ENCODE peak calls at places on chromosomes 7 and 10, in nine cellular contexts. One of them, this sample, is unnamed.

GRCh38 chr10:84429926-84430520 is 101.6 kb downstream of the CCSER2 start:
- DNase-seq in fibroblast of villous mesenchyme: peak
- DNase-seq in bronchial epithelial cell: peak
- DNase-seq in stomach: peak
- DNase-seq in left ventricle myocardium inferior: peak
- DNase-seq in AG10803: peak
- DNase-seq in cardiac fibroblast: peak
- DNase-seq in NB4: peak
- DNase-seq in astrocyte of the spinal cord: peak
- DNase-seq in this sample: peak

GRCh38 chr10:51706225-51706624 is 6.8 kb upstream of the CSTF2T start:
- DNase-seq in fibroblast of villous mesenchyme: peak
- DNase-seq in bronchial epithelial cell: no peak
- DNase-seq in stomach: peak
- DNase-seq in left ventricle myocardium inferior: peak
- DNase-seq in AG10803: peak
- DNase-seq in cardiac fibroblast: peak
- DNase-seq in NB4: no peak
- DNase-seq in astrocyte of the spinal cord: peak
- DNase-seq in this sample: no peak

GRCh38 chr7:641269-641671 is 85.2 kb upstream of the DNAAF5 start:
- DNase-seq in fibroblast of villous mesenchyme: peak
- DNase-seq in bronchial epithelial cell: no peak
- DNase-seq in stomach: no peak
- DNase-seq in left ventricle myocardium inferior: no peak
- DNase-seq in AG10803: no peak
- DNase-seq in cardiac fibroblast: peak
- DNase-seq in NB4: peak
- DNase-seq in astrocyte of the spinal cord: no peak
- DNase-seq in this sample: no peak

GRCh38 chr10:79559726-79560125 is 481 bp downstream of the SFTPA2 start:
- DNase-seq in fibroblast of villous mesenchyme: no peak
- DNase-seq in bronchial epithelial cell: peak
- DNase-seq in stomach: no peak
- DNase-seq in left ventricle myocardium inferior: no peak
- DNase-seq in AG10803: peak
- DNase-seq in cardiac fibroblast: peak
- DNase-seq in NB4: no peak
- DNase-seq in astrocyte of the spinal cord: no peak
- DNase-seq in this sample: no peak

GRCh38 chr10:87761892-87762291 is 56.1 kb downstream of the ATAD1 start:
- DNase-seq in fibroblast of villous mesenchyme: peak
- DNase-seq in bronchial epithelial cell: peak
- DNase-seq in stomach: no peak
- DNase-seq in left ventricle myocardium inferior: no peak
- DNase-seq in AG10803: peak
- DNase-seq in cardiac fibroblast: peak
- DNase-seq in NB4: peak
- DNase-seq in astrocyte of the spinal cord: peak
- DNase-seq in this sample: no peak

GRCh38 chr10:71323407-71323806 is 4.3 kb downstream of the SLC29A3 start:
- DNase-seq in fibroblast of villous mesenchyme: peak
- DNase-seq in bronchial epithelial cell: peak
- DNase-seq in stomach: no peak
- DNase-seq in left ventricle myocardium inferior: no peak
- DNase-seq in AG10803: peak
- DNase-seq in cardiac fibroblast: peak
- DNase-seq in NB4: peak
- DNase-seq in astrocyte of the spinal cord: no peak
- DNase-seq in this sample: peak

GRCh38 chr7:18320422-18320821 is 175.1 kb upstream of the HDAC9 start:
- DNase-seq in fibroblast of villous mesenchyme: no peak
- DNase-seq in bronchial epithelial cell: peak
- DNase-seq in stomach: no peak
- DNase-seq in left ventricle myocardium inferior: no peak
- DNase-seq in AG10803: no peak
- DNase-seq in cardiac fibroblast: no peak
- DNase-seq in NB4: no peak
- DNase-seq in astrocyte of the spinal cord: no peak
- DNase-seq in this sample: no peak

GRCh38 chr10:97771055-97771811 is 566 bp downstream of the SFRP5 start:
- DNase-seq in fibroblast of villous mesenchyme: peak
- DNase-seq in bronchial epithelial cell: peak
- DNase-seq in stomach: no peak
- DNase-seq in left ventricle myocardium inferior: no peak
- DNase-seq in AG10803: peak
- DNase-seq in cardiac fibroblast: peak
- DNase-seq in NB4: peak
- DNase-seq in astrocyte of the spinal cord: peak
- DNase-seq in this sample: peak

GRCh38 chr10:6048281-6049030 is 13.7 kb downstream of the IL2RA start:
- DNase-seq in fibroblast of villous mesenchyme: no peak
- DNase-seq in bronchial epithelial cell: no peak
- DNase-seq in stomach: no peak
- DNase-seq in left ventricle myocardium inferior: no peak
- DNase-seq in AG10803: no peak
- DNase-seq in cardiac fibroblast: no peak
- DNase-seq in NB4: no peak
- DNase-seq in astrocyte of the spinal cord: no peak
- DNase-seq in this sample: no peak

GRCh38 chr10:6049031-6049400 is 13.2 kb downstream of the IL2RA start:
- DNase-seq in fibroblast of villous mesenchyme: no peak
- DNase-seq in bronchial epithelial cell: no peak
- DNase-seq in stomach: no peak
- DNase-seq in left ventricle myocardium inferior: no peak
- DNase-seq in AG10803: no peak
- DNase-seq in cardiac fibroblast: no peak
- DNase-seq in NB4: no peak
- DNase-seq in astrocyte of the spinal cord: no peak
- DNase-seq in this sample: no peak

GRCh38 chr10:6053303-6053702 is 8.9 kb downstream of the IL2RA start:
- DNase-seq in fibroblast of villous mesenchyme: no peak
- DNase-seq in bronchial epithelial cell: no peak
- DNase-seq in stomach: no peak
- DNase-seq in left ventricle myocardium inferior: no peak
- DNase-seq in AG10803: no peak
- DNase-seq in cardiac fibroblast: no peak
- DNase-seq in NB4: no peak
- DNase-seq in astrocyte of the spinal cord: no peak
- DNase-seq in this sample: no peak

GRCh38 chr10:6052247-6053221 is 9.6 kb downstream of the IL2RA start:
- DNase-seq in fibroblast of villous mesenchyme: no peak
- DNase-seq in bronchial epithelial cell: peak
- DNase-seq in stomach: peak
- DNase-seq in left ventricle myocardium inferior: no peak
- DNase-seq in AG10803: no peak
- DNase-seq in cardiac fibroblast: no peak
- DNase-seq in NB4: no peak
- DNase-seq in astrocyte of the spinal cord: no peak
- DNase-seq in this sample: no peak

DNA sequence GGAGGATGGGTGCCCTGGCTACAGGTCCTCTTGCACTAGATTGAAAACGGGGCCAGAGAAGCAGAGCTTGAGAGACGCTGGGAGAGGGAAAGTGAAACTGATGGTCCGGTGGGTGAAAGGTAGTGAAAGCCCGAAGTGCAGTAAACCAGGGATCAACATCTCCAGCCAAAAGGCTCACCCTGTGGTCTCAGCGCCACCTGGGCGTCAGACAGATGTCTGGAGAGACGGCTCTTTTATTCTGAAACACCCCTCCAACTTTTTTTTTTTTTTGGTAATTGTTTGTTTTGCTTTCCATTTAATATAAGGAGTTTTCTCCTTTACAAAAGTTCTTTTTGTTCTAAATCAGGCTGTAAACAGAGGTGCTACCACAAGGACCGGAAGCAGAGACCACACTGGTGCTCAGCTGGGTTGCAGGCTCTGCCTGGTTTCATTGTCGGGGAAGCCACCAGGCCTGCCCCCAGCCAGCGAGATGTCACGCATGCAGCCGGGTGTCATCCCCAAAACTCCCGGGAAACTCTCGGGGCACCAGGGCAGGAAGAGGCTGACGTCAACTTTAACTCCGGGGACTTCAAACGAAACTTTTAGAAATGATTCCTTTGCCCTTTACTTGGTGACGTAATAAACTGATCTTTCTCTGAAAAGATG is 11.2 kb downstream of the IL2RA start:
- DNase-seq in fibroblast of villous mesenchyme: peak
- DNase-seq in bronchial epithelial cell: peak
- DNase-seq in stomach: peak
- DNase-seq in left ventricle myocardium inferior: peak
- DNase-seq in AG10803: peak
- DNase-seq in cardiac fibroblast: peak
- DNase-seq in NB4: peak
- DNase-seq in astrocyte of the spinal cord: peak
- DNase-seq in this sample: peak
- TF ChIP-seq CTCF in fibroblast of villous mesenchyme: peak
- TF ChIP-seq CTCF in bronchial epithelial cell: peak
- TF ChIP-seq CTCF in stomach: peak
- TF ChIP-seq CTCF in left ventricle myocardium inferior: peak
- TF ChIP-seq CTCF in AG10803: peak
- TF ChIP-seq CTCF in cardiac fibroblast: peak
- TF ChIP-seq CTCF in NB4: no peak
- TF ChIP-seq CTCF in astrocyte of the spinal cord: peak
- TF ChIP-seq CTCF in this sample: peak

GRCh38 chr7:47325337-47325736 is 256.6 kb downstream of the TNS3 start:
- DNase-seq in fibroblast of villous mesenchyme: no peak
- DNase-seq in bronchial epithelial cell: no peak
- DNase-seq in stomach: no peak
- DNase-seq in left ventricle myocardium inferior: no peak
- DNase-seq in AG10803: no peak
- DNase-seq in cardiac fibroblast: no peak
- DNase-seq in NB4: no peak
- DNase-seq in astrocyte of the spinal cord: no peak
- DNase-seq in this sample: no peak
- TF ChIP-seq CTCF in fibroblast of villous mesenchyme: no peak
- TF ChIP-seq CTCF in bronchial epithelial cell: no peak
- TF ChIP-seq CTCF in stomach: no peak
- TF ChIP-seq CTCF in left ventricle myocardium inferior: no peak
- TF ChIP-seq CTCF in AG10803: no peak
- TF ChIP-seq CTCF in cardiac fibroblast: no peak
- TF ChIP-seq CTCF in NB4: no peak
- TF ChIP-seq CTCF in astrocyte of the spinal cord: no peak
- TF ChIP-seq CTCF in this sample: no peak

GRCh38 chr10:7425691-7426090 is 14.9 kb upstream of the SFMBT2 start:
- DNase-seq in fibroblast of villous mesenchyme: no peak
- DNase-seq in bronchial epithelial cell: no peak
- DNase-seq in stomach: no peak
- DNase-seq in left ventricle myocardium inferior: no peak
- DNase-seq in AG10803: no peak
- DNase-seq in cardiac fibroblast: no peak
- DNase-seq in NB4: no peak
- DNase-seq in astrocyte of the spinal cord: no peak
- DNase-seq in this sample: no peak

GRCh38 chr10:7426349-7426748 is 15.5 kb upstream of the SFMBT2 start:
- DNase-seq in fibroblast of villous mesenchyme: no peak
- DNase-seq in bronchial epithelial cell: no peak
- DNase-seq in stomach: no peak
- DNase-seq in left ventricle myocardium inferior: no peak
- DNase-seq in AG10803: no peak
- DNase-seq in cardiac fibroblast: no peak
- DNase-seq in NB4: no peak
- DNase-seq in astrocyte of the spinal cord: no peak
- DNase-seq in this sample: no peak

GRCh38 chr10:7423521-7423920 is 12.7 kb upstream of the SFMBT2 start:
- DNase-seq in fibroblast of villous mesenchyme: no peak
- DNase-seq in bronchial epithelial cell: no peak
- DNase-seq in stomach: no peak
- DNase-seq in left ventricle myocardium inferior: no peak
- DNase-seq in AG10803: no peak
- DNase-seq in cardiac fibroblast: no peak
- DNase-seq in NB4: no peak
- DNase-seq in astrocyte of the spinal cord: no peak
- DNase-seq in this sample: no peak

GRCh38 chr10:7421519-7421918 is 10.7 kb upstream of the SFMBT2 start:
- DNase-seq in fibroblast of villous mesenchyme: no peak
- DNase-seq in bronchial epithelial cell: peak
- DNase-seq in stomach: no peak
- DNase-seq in left ventricle myocardium inferior: no peak
- DNase-seq in AG10803: no peak
- DNase-seq in cardiac fibroblast: no peak
- DNase-seq in NB4: no peak
- DNase-seq in astrocyte of the spinal cord: no peak
- DNase-seq in this sample: no peak

DNA sequence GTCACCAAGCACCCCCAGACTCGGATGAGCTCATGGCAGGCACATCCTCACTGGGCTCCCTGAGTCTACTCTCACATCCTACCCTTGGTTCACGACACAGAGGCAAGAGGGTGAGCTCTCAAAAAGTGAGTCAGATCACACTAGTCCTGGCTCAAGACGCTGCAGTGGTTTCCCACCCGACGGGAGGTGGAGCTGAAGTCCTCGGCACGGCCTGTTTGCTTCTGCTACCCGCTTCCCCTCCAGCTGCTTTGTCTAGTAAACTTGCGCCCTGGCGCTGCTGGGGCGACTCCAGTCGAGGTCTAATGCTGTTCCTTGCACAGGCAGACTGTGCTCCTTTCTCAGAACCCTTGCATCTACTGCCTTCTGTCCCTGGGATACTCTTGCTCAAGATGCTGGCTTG is 13.5 kb upstream of the SFMBT2 start:
- DNase-seq in fibroblast of villous mesenchyme: no peak
- DNase-seq in bronchial epithelial cell: no peak
- DNase-seq in stomach: no peak
- DNase-seq in left ventricle myocardium inferior: no peak
- DNase-seq in AG10803: no peak
- DNase-seq in cardiac fibroblast: no peak
- DNase-seq in NB4: no peak
- DNase-seq in astrocyte of the spinal cord: no peak
- DNase-seq in this sample: no peak
- TF ChIP-seq CTCF in fibroblast of villous mesenchyme: no peak
- TF ChIP-seq CTCF in bronchial epithelial cell: no peak
- TF ChIP-seq CTCF in stomach: no peak
- TF ChIP-seq CTCF in left ventricle myocardium inferior: no peak
- TF ChIP-seq CTCF in AG10803: no peak
- TF ChIP-seq CTCF in cardiac fibroblast: no peak
- TF ChIP-seq CTCF in NB4: no peak
- TF ChIP-seq CTCF in astrocyte of the spinal cord: no peak
- TF ChIP-seq CTCF in this sample: no peak

GRCh38 chr7:75996476-75996875 is 2.1 kb upstream of the TMEM120A start:
- DNase-seq in fibroblast of villous mesenchyme: no peak
- DNase-seq in bronchial epithelial cell: no peak
- DNase-seq in stomach: no peak
- DNase-seq in left ventricle myocardium inferior: no peak
- DNase-seq in AG10803: no peak
- DNase-seq in cardiac fibroblast: no peak
- DNase-seq in NB4: no peak
- DNase-seq in astrocyte of the spinal cord: no peak
- DNase-seq in this sample: no peak

GRCh38 chr7:75995052-75995471 is 667 bp upstream of the TMEM120A start:
- DNase-seq in fibroblast of villous mesenchyme: no peak
- DNase-seq in bronchial epithelial cell: no peak
- DNase-seq in stomach: no peak
- DNase-seq in left ventricle myocardium inferior: no peak
- DNase-seq in AG10803: no peak
- DNase-seq in cardiac fibroblast: no peak
- DNase-seq in NB4: no peak
- DNase-seq in astrocyte of the spinal cord: no peak
- DNase-seq in this sample: no peak

GRCh38 chr7:75995996-75996395 is 1.6 kb upstream of the TMEM120A start:
- DNase-seq in fibroblast of villous mesenchyme: no peak
- DNase-seq in bronchial epithelial cell: no peak
- DNase-seq in stomach: no peak
- DNase-seq in left ventricle myocardium inferior: no peak
- DNase-seq in AG10803: no peak
- DNase-seq in cardiac fibroblast: no peak
- DNase-seq in NB4: no peak
- DNase-seq in astrocyte of the spinal cord: no peak
- DNase-seq in this sample: no peak

GRCh38 chr7:75993689-75994387 is 557 bp downstream of the TMEM120A start:
- DNase-seq in fibroblast of villous mesenchyme: peak
- DNase-seq in bronchial epithelial cell: peak
- DNase-seq in stomach: peak
- DNase-seq in left ventricle myocardium inferior: peak
- DNase-seq in AG10803: peak
- DNase-seq in cardiac fibroblast: peak
- DNase-seq in NB4: peak
- DNase-seq in astrocyte of the spinal cord: peak
- DNase-seq in this sample: peak

GRCh38 chr7:75994388-75995051 is at the start of gene TMEM120A:
- DNase-seq in fibroblast of villous mesenchyme: peak
- DNase-seq in bronchial epithelial cell: peak
- DNase-seq in stomach: peak
- DNase-seq in left ventricle myocardium inferior: peak
- DNase-seq in AG10803: peak
- DNase-seq in cardiac fibroblast: peak
- DNase-seq in NB4: peak
- DNase-seq in astrocyte of the spinal cord: peak
- DNase-seq in this sample: peak
- TF ChIP-seq CTCF in fibroblast of villous mesenchyme: no peak
- TF ChIP-seq CTCF in bronchial epithelial cell: peak
- TF ChIP-seq CTCF in stomach: peak
- TF ChIP-seq CTCF in left ventricle myocardium inferior: peak
- TF ChIP-seq CTCF in AG10803: peak
- TF ChIP-seq CTCF in cardiac fibroblast: peak
- TF ChIP-seq CTCF in NB4: no peak
- TF ChIP-seq CTCF in astrocyte of the spinal cord: peak
- TF ChIP-seq CTCF in this sample: no peak